ENCODE peak calls at places on chromosomes 12 and 14, in seven cellular contexts. One of them, this sample, is unnamed.

GRCh38 chr12:52715416-52715815 is 12.1 kb upstream of the KRT77 start:
- DNase-seq in NCI-H187 treated with DMSO at 0.1 percent for 48 hours: no peak
- DNase-seq in activated T-cell treated with anti-CD3 and anti-CD28 coated beads, Interleukin-2, amount 50 U/mL, for 24 hours: no peak
- DNase-seq in HEK293T: no peak
- DNase-seq in activated T-helper 1 cell treated with Interleukin-2 at 50 U/mL for 16 hours: no peak
- DNase-seq in aorta: no peak
- DNase-seq in frontal cortex: no peak
- DNase-seq in this sample: no peak

GRCh38 chr12:48110691-48111315 is 4.9 kb upstream of the SENP1 start:
- DNase-seq in NCI-H187 treated with DMSO at 0.1 percent for 48 hours: no peak
- DNase-seq in activated T-helper 1 cell treated with Interleukin-2 at 50 U/mL for 16 hours: no peak
- DNase-seq in frontal cortex: no peak
- DNase-seq in HEK293T: no peak
- DNase-seq in activated T-cell treated with anti-CD3 and anti-CD28 coated beads, Interleukin-2, amount 50 U/mL, for 24 hours: no peak
- DNase-seq in aorta: no peak
- DNase-seq in this sample: no peak

GRCh38 chr14:23063601-23064000 is 6.3 kb upstream of the CDH24 start:
- DNase-seq in aorta: no peak
- DNase-seq in NCI-H187 treated with DMSO at 0.1 percent for 48 hours: no peak
- DNase-seq in frontal cortex: no peak
- DNase-seq in activated T-cell treated with anti-CD3 and anti-CD28 coated beads, Interleukin-2, amount 50 U/mL, for 24 hours: no peak
- DNase-seq in HEK293T: no peak
- DNase-seq in activated T-helper 1 cell treated with Interleukin-2 at 50 U/mL for 16 hours: no peak
- DNase-seq in this sample: no peak

GRCh38 chr12:106771425-106771824 is 3.1 kb upstream of the RIC8B start:
- DNase-seq in NCI-H187 treated with DMSO at 0.1 percent for 48 hours: no peak
- DNase-seq in activated T-cell treated with anti-CD3 and anti-CD28 coated beads, Interleukin-2, amount 50 U/mL, for 24 hours: no peak
- DNase-seq in frontal cortex: no peak
- DNase-seq in activated T-helper 1 cell treated with Interleukin-2 at 50 U/mL for 16 hours: no peak
- DNase-seq in aorta: no peak
- DNase-seq in HEK293T: no peak
- DNase-seq in this sample: no peak

GRCh38 chr14:90381999-90382451 is 14.8 kb upstream of the CALM1 start:
- DNase-seq in activated T-cell treated with anti-CD3 and anti-CD28 coated beads, Interleukin-2, amount 50 U/mL, for 24 hours: peak
- DNase-seq in NCI-H187 treated with DMSO at 0.1 percent for 48 hours: peak
- DNase-seq in frontal cortex: no peak
- DNase-seq in aorta: peak
- DNase-seq in HEK293T: peak
- DNase-seq in activated T-helper 1 cell treated with Interleukin-2 at 50 U/mL for 16 hours: no peak
- DNase-seq in this sample: peak

GRCh38 chr14:67881225-67881624 is 61.6 kb downstream of the RAD51B start:
- DNase-seq in NCI-H187 treated with DMSO at 0.1 percent for 48 hours: no peak
- DNase-seq in aorta: no peak
- DNase-seq in activated T-helper 1 cell treated with Interleukin-2 at 50 U/mL for 16 hours: no peak
- DNase-seq in activated T-cell treated with anti-CD3 and anti-CD28 coated beads, Interleukin-2, amount 50 U/mL, for 24 hours: no peak
- DNase-seq in HEK293T: no peak
- DNase-seq in frontal cortex: no peak
- DNase-seq in this sample: no peak

GRCh38 chr12:18828483-18828882 is 90.6 kb downstream of the CAPZA3 start:
- DNase-seq in activated T-helper 1 cell treated with Interleukin-2 at 50 U/mL for 16 hours: no peak
- DNase-seq in activated T-cell treated with anti-CD3 and anti-CD28 coated beads, Interleukin-2, amount 50 U/mL, for 24 hours: no peak
- DNase-seq in NCI-H187 treated with DMSO at 0.1 percent for 48 hours: no peak
- DNase-seq in HEK293T: no peak
- DNase-seq in frontal cortex: no peak
- DNase-seq in aorta: no peak
- DNase-seq in this sample: no peak

GRCh38 chr14:99564903-99565259 is 39.1 kb downstream of the CCDC85C start:
- DNase-seq in aorta: no peak
- DNase-seq in activated T-helper 1 cell treated with Interleukin-2 at 50 U/mL for 16 hours: no peak
- DNase-seq in frontal cortex: no peak
- DNase-seq in NCI-H187 treated with DMSO at 0.1 percent for 48 hours: no peak
- DNase-seq in activated T-cell treated with anti-CD3 and anti-CD28 coated beads, Interleukin-2, amount 50 U/mL, for 24 hours: no peak
- DNase-seq in HEK293T: no peak
- DNase-seq in this sample: no peak

GRCh38 chr12:67661311-67662011 is 12.9 kb downstream of the DYRK2 start:
- DNase-seq in HEK293T: no peak
- DNase-seq in NCI-H187 treated with DMSO at 0.1 percent for 48 hours: no peak
- DNase-seq in aorta: no peak
- DNase-seq in activated T-cell treated with anti-CD3 and anti-CD28 coated beads, Interleukin-2, amount 50 U/mL, for 24 hours: no peak
- DNase-seq in frontal cortex: no peak
- DNase-seq in activated T-helper 1 cell treated with Interleukin-2 at 50 U/mL for 16 hours: no peak
- DNase-seq in this sample: peak

GRCh38 chr12:2284321-2284813 is 231.6 kb downstream of the CACNA1C start:
- DNase-seq in aorta: no peak
- DNase-seq in frontal cortex: no peak
- DNase-seq in HEK293T: no peak
- DNase-seq in activated T-cell treated with anti-CD3 and anti-CD28 coated beads, Interleukin-2, amount 50 U/mL, for 24 hours: peak
- DNase-seq in NCI-H187 treated with DMSO at 0.1 percent for 48 hours: no peak
- DNase-seq in activated T-helper 1 cell treated with Interleukin-2 at 50 U/mL for 16 hours: no peak
- DNase-seq in this sample: peak

GRCh38 chr12:116529048-116529447 is 30.1 kb upstream of the MAP1LC3B2 start:
- DNase-seq in HEK293T: no peak
- DNase-seq in activated T-cell treated with anti-CD3 and anti-CD28 coated beads, Interleukin-2, amount 50 U/mL, for 24 hours: no peak
- DNase-seq in activated T-helper 1 cell treated with Interleukin-2 at 50 U/mL for 16 hours: no peak
- DNase-seq in frontal cortex: no peak
- DNase-seq in NCI-H187 treated with DMSO at 0.1 percent for 48 hours: no peak
- DNase-seq in aorta: no peak
- DNase-seq in this sample: peak

GRCh38 chr14:65574611-65575010 is 162.1 kb downstream of the FUT8 start:
- DNase-seq in activated T-cell treated with anti-CD3 and anti-CD28 coated beads, Interleukin-2, amount 50 U/mL, for 24 hours: no peak
- DNase-seq in activated T-helper 1 cell treated with Interleukin-2 at 50 U/mL for 16 hours: no peak
- DNase-seq in NCI-H187 treated with DMSO at 0.1 percent for 48 hours: no peak
- DNase-seq in frontal cortex: no peak
- DNase-seq in HEK293T: no peak
- DNase-seq in aorta: no peak
- DNase-seq in this sample: no peak

GRCh38 chr12:27338473-27338872 is 5.8 kb downstream of the BMAL2 start:
- DNase-seq in HEK293T: no peak
- DNase-seq in activated T-cell treated with anti-CD3 and anti-CD28 coated beads, Interleukin-2, amount 50 U/mL, for 24 hours: no peak
- DNase-seq in aorta: no peak
- DNase-seq in NCI-H187 treated with DMSO at 0.1 percent for 48 hours: no peak
- DNase-seq in frontal cortex: no peak
- DNase-seq in activated T-helper 1 cell treated with Interleukin-2 at 50 U/mL for 16 hours: no peak
- DNase-seq in this sample: no peak

GRCh38 chr12:28374556-28374955 is 184.3 kb downstream of the CCDC91 start:
- DNase-seq in HEK293T: no peak
- DNase-seq in NCI-H187 treated with DMSO at 0.1 percent for 48 hours: no peak
- DNase-seq in aorta: no peak
- DNase-seq in activated T-cell treated with anti-CD3 and anti-CD28 coated beads, Interleukin-2, amount 50 U/mL, for 24 hours: no peak
- DNase-seq in frontal cortex: no peak
- DNase-seq in activated T-helper 1 cell treated with Interleukin-2 at 50 U/mL for 16 hours: no peak
- DNase-seq in this sample: peak

GRCh38 chr14:63394432-63394831 is 75.7 kb upstream of the GPHB5 start:
- DNase-seq in aorta: no peak
- DNase-seq in activated T-helper 1 cell treated with Interleukin-2 at 50 U/mL for 16 hours: no peak
- DNase-seq in HEK293T: no peak
- DNase-seq in frontal cortex: no peak
- DNase-seq in activated T-cell treated with anti-CD3 and anti-CD28 coated beads, Interleukin-2, amount 50 U/mL, for 24 hours: no peak
- DNase-seq in NCI-H187 treated with DMSO at 0.1 percent for 48 hours: no peak
- DNase-seq in this sample: no peak

GRCh38 chr12:6123258-6123657 is 1.2 kb downstream of the VWF start:
- DNase-seq in activated T-helper 1 cell treated with Interleukin-2 at 50 U/mL for 16 hours: no peak
- DNase-seq in aorta: no peak
- DNase-seq in NCI-H187 treated with DMSO at 0.1 percent for 48 hours: no peak
- DNase-seq in HEK293T: no peak
- DNase-seq in frontal cortex: no peak
- DNase-seq in activated T-cell treated with anti-CD3 and anti-CD28 coated beads, Interleukin-2, amount 50 U/mL, for 24 hours: no peak
- DNase-seq in this sample: no peak

GRCh38 chr12:123367511-123367910 is 2.9 kb upstream of the SBNO1 start:
- DNase-seq in frontal cortex: no peak
- DNase-seq in aorta: no peak
- DNase-seq in HEK293T: no peak
- DNase-seq in NCI-H187 treated with DMSO at 0.1 percent for 48 hours: no peak
- DNase-seq in activated T-helper 1 cell treated with Interleukin-2 at 50 U/mL for 16 hours: no peak
- DNase-seq in activated T-cell treated with anti-CD3 and anti-CD28 coated beads, Interleukin-2, amount 50 U/mL, for 24 hours: no peak
- DNase-seq in this sample: no peak

GRCh38 chr14:91303091-91303923 is 58.8 kb upstream of the GPR68 start:
- DNase-seq in aorta: no peak
- DNase-seq in activated T-cell treated with anti-CD3 and anti-CD28 coated beads, Interleukin-2, amount 50 U/mL, for 24 hours: peak
- DNase-seq in HEK293T: peak
- DNase-seq in NCI-H187 treated with DMSO at 0.1 percent for 48 hours: no peak
- DNase-seq in activated T-helper 1 cell treated with Interleukin-2 at 50 U/mL for 16 hours: no peak
- DNase-seq in frontal cortex: no peak
- DNase-seq in this sample: peak

GRCh38 chr14:100522616-100523021 is 64.6 kb downstream of the BEGAIN start:
- DNase-seq in aorta: no peak
- DNase-seq in frontal cortex: no peak
- DNase-seq in activated T-cell treated with anti-CD3 and anti-CD28 coated beads, Interleukin-2, amount 50 U/mL, for 24 hours: peak
- DNase-seq in activated T-helper 1 cell treated with Interleukin-2 at 50 U/mL for 16 hours: no peak
- DNase-seq in HEK293T: no peak
- DNase-seq in NCI-H187 treated with DMSO at 0.1 percent for 48 hours: no peak
- DNase-seq in this sample: peak

GRCh38 chr14:61523751-61524150 is 171.6 kb upstream of the HIF1A start:
- DNase-seq in frontal cortex: no peak
- DNase-seq in HEK293T: no peak
- DNase-seq in NCI-H187 treated with DMSO at 0.1 percent for 48 hours: no peak
- DNase-seq in activated T-cell treated with anti-CD3 and anti-CD28 coated beads, Interleukin-2, amount 50 U/mL, for 24 hours: no peak
- DNase-seq in aorta: no peak
- DNase-seq in activated T-helper 1 cell treated with Interleukin-2 at 50 U/mL for 16 hours: no peak
- DNase-seq in this sample: no peak

GRCh38 chr14:101888182-101888581 is 76.2 kb upstream of the DYNC1H1 start:
- DNase-seq in HEK293T: no peak
- DNase-seq in frontal cortex: no peak
- DNase-seq in activated T-helper 1 cell treated with Interleukin-2 at 50 U/mL for 16 hours: no peak
- DNase-seq in activated T-cell treated with anti-CD3 and anti-CD28 coated beads, Interleukin-2, amount 50 U/mL, for 24 hours: peak
- DNase-seq in aorta: no peak
- DNase-seq in NCI-H187 treated with DMSO at 0.1 percent for 48 hours: no peak
- DNase-seq in this sample: no peak

GRCh38 chr12:124352839-124353238 is 57.9 kb downstream of the RFLNA start:
- DNase-seq in aorta: no peak
- DNase-seq in activated T-cell treated with anti-CD3 and anti-CD28 coated beads, Interleukin-2, amount 50 U/mL, for 24 hours: no peak
- DNase-seq in activated T-helper 1 cell treated with Interleukin-2 at 50 U/mL for 16 hours: no peak
- DNase-seq in HEK293T: no peak
- DNase-seq in NCI-H187 treated with DMSO at 0.1 percent for 48 hours: no peak
- DNase-seq in frontal cortex: no peak
- DNase-seq in this sample: no peak

GRCh38 chr12:991350-992278 is 591 bp downstream of the ERC1 start:
- DNase-seq in NCI-H187 treated with DMSO at 0.1 percent for 48 hours: no peak
- DNase-seq in aorta: no peak
- DNase-seq in activated T-helper 1 cell treated with Interleukin-2 at 50 U/mL for 16 hours: no peak
- DNase-seq in HEK293T: peak
- DNase-seq in frontal cortex: no peak
- DNase-seq in activated T-cell treated with anti-CD3 and anti-CD28 coated beads, Interleukin-2, amount 50 U/mL, for 24 hours: no peak
- DNase-seq in this sample: peak

GRCh38 chr12:45425426-45425825 is 209.5 kb downstream of the ANO6 start:
- DNase-seq in aorta: no peak
- DNase-seq in frontal cortex: no peak
- DNase-seq in NCI-H187 treated with DMSO at 0.1 percent for 48 hours: no peak
- DNase-seq in activated T-helper 1 cell treated with Interleukin-2 at 50 U/mL for 16 hours: no peak
- DNase-seq in HEK293T: no peak
- DNase-seq in activated T-cell treated with anti-CD3 and anti-CD28 coated beads, Interleukin-2, amount 50 U/mL, for 24 hours: no peak
- DNase-seq in this sample: peak

GRCh38 chr12:65958456-65958855 is 134.2 kb downstream of the HMGA2 start:
- DNase-seq in NCI-H187 treated with DMSO at 0.1 percent for 48 hours: no peak
- DNase-seq in activated T-helper 1 cell treated with Interleukin-2 at 50 U/mL for 16 hours: no peak
- DNase-seq in frontal cortex: no peak
- DNase-seq in activated T-cell treated with anti-CD3 and anti-CD28 coated beads, Interleukin-2, amount 50 U/mL, for 24 hours: no peak
- DNase-seq in HEK293T: no peak
- DNase-seq in aorta: no peak
- DNase-seq in this sample: peak

GRCh38 chr12:32895688-32896437 is 714 bp downstream of the PKP2 start:
- DNase-seq in aorta: no peak
- DNase-seq in activated T-helper 1 cell treated with Interleukin-2 at 50 U/mL for 16 hours: no peak
- DNase-seq in frontal cortex: no peak
- DNase-seq in NCI-H187 treated with DMSO at 0.1 percent for 48 hours: no peak
- DNase-seq in HEK293T: peak
- DNase-seq in activated T-cell treated with anti-CD3 and anti-CD28 coated beads, Interleukin-2, amount 50 U/mL, for 24 hours: no peak
- DNase-seq in this sample: no peak

GRCh38 chr14:103194256-103195045 is 71.2 kb downstream of the TNFAIP2 start:
- DNase-seq in activated T-helper 1 cell treated with Interleukin-2 at 50 U/mL for 16 hours: no peak
- DNase-seq in HEK293T: no peak
- DNase-seq in NCI-H187 treated with DMSO at 0.1 percent for 48 hours: no peak
- DNase-seq in frontal cortex: no peak
- DNase-seq in aorta: no peak
- DNase-seq in activated T-cell treated with anti-CD3 and anti-CD28 coated beads, Interleukin-2, amount 50 U/mL, for 24 hours: no peak
- DNase-seq in this sample: peak

GRCh38 chr12:116053479-116054195 is 223.9 kb downstream of the MED13L start:
- DNase-seq in NCI-H187 treated with DMSO at 0.1 percent for 48 hours: no peak
- DNase-seq in activated T-helper 1 cell treated with Interleukin-2 at 50 U/mL for 16 hours: no peak
- DNase-seq in frontal cortex: peak
- DNase-seq in aorta: peak
- DNase-seq in HEK293T: no peak
- DNase-seq in activated T-cell treated with anti-CD3 and anti-CD28 coated beads, Interleukin-2, amount 50 U/mL, for 24 hours: no peak
- DNase-seq in this sample: peak

GRCh38 chr14:79701371-79701770 is 509.9 kb downstream of the DIO2 start:
- DNase-seq in aorta: no peak
- DNase-seq in HEK293T: no peak
- DNase-seq in frontal cortex: no peak
- DNase-seq in NCI-H187 treated with DMSO at 0.1 percent for 48 hours: no peak
- DNase-seq in activated T-helper 1 cell treated with Interleukin-2 at 50 U/mL for 16 hours: no peak
- DNase-seq in activated T-cell treated with anti-CD3 and anti-CD28 coated beads, Interleukin-2, amount 50 U/mL, for 24 hours: no peak
- DNase-seq in this sample: no peak

GRCh38 chr14:89384023-89384422 is 33.0 kb downstream of the FOXN3 start:
- DNase-seq in activated T-cell treated with anti-CD3 and anti-CD28 coated beads, Interleukin-2, amount 50 U/mL, for 24 hours: no peak
- DNase-seq in frontal cortex: no peak
- DNase-seq in aorta: no peak
- DNase-seq in activated T-helper 1 cell treated with Interleukin-2 at 50 U/mL for 16 hours: no peak
- DNase-seq in HEK293T: no peak
- DNase-seq in NCI-H187 treated with DMSO at 0.1 percent for 48 hours: no peak
- DNase-seq in this sample: no peak

GRCh38 chr14:99655521-99655920 is 10.6 kb downstream of the HHIPL1 start:
- DNase-seq in activated T-cell treated with anti-CD3 and anti-CD28 coated beads, Interleukin-2, amount 50 U/mL, for 24 hours: no peak
- DNase-seq in aorta: no peak
- DNase-seq in NCI-H187 treated with DMSO at 0.1 percent for 48 hours: no peak
- DNase-seq in activated T-helper 1 cell treated with Interleukin-2 at 50 U/mL for 16 hours: no peak
- DNase-seq in frontal cortex: no peak
- DNase-seq in HEK293T: no peak
- DNase-seq in this sample: peak

GRCh38 chr14:58783801-58784511 is 146.2 kb downstream of the DACT1 start:
- DNase-seq in activated T-helper 1 cell treated with Interleukin-2 at 50 U/mL for 16 hours: no peak
- DNase-seq in activated T-cell treated with anti-CD3 and anti-CD28 coated beads, Interleukin-2, amount 50 U/mL, for 24 hours: no peak
- DNase-seq in aorta: no peak
- DNase-seq in NCI-H187 treated with DMSO at 0.1 percent for 48 hours: no peak
- DNase-seq in frontal cortex: no peak
- DNase-seq in HEK293T: no peak
- DNase-seq in this sample: no peak

GRCh38 chr14:32404784-32405573 is 75.9 kb downstream of the AKAP6 start:
- DNase-seq in activated T-cell treated with anti-CD3 and anti-CD28 coated beads, Interleukin-2, amount 50 U/mL, for 24 hours: no peak
- DNase-seq in NCI-H187 treated with DMSO at 0.1 percent for 48 hours: no peak
- DNase-seq in HEK293T: no peak
- DNase-seq in activated T-helper 1 cell treated with Interleukin-2 at 50 U/mL for 16 hours: no peak
- DNase-seq in frontal cortex: no peak
- DNase-seq in aorta: no peak
- DNase-seq in this sample: no peak

GRCh38 chr12:65656156-65656885 is 168.0 kb upstream of the HMGA2 start:
- DNase-seq in aorta: no peak
- DNase-seq in activated T-helper 1 cell treated with Interleukin-2 at 50 U/mL for 16 hours: no peak
- DNase-seq in frontal cortex: no peak
- DNase-seq in NCI-H187 treated with DMSO at 0.1 percent for 48 hours: no peak
- DNase-seq in HEK293T: no peak
- DNase-seq in activated T-cell treated with anti-CD3 and anti-CD28 coated beads, Interleukin-2, amount 50 U/mL, for 24 hours: no peak
- DNase-seq in this sample: peak

GRCh38 chr12:42976122-42976521 is 386.6 kb upstream of the PRICKLE1 start:
- DNase-seq in NCI-H187 treated with DMSO at 0.1 percent for 48 hours: no peak
- DNase-seq in activated T-cell treated with anti-CD3 and anti-CD28 coated beads, Interleukin-2, amount 50 U/mL, for 24 hours: no peak
- DNase-seq in frontal cortex: no peak
- DNase-seq in HEK293T: no peak
- DNase-seq in activated T-helper 1 cell treated with Interleukin-2 at 50 U/mL for 16 hours: no peak
- DNase-seq in aorta: no peak
- DNase-seq in this sample: no peak

GRCh38 chr14:75295061-75295461 is 16.4 kb downstream of the FOS start:
- DNase-seq in HEK293T: peak
- DNase-seq in frontal cortex: peak
- DNase-seq in aorta: peak
- DNase-seq in activated T-cell treated with anti-CD3 and anti-CD28 coated beads, Interleukin-2, amount 50 U/mL, for 24 hours: peak
- DNase-seq in NCI-H187 treated with DMSO at 0.1 percent for 48 hours: no peak
- DNase-seq in activated T-helper 1 cell treated with Interleukin-2 at 50 U/mL for 16 hours: no peak
- DNase-seq in this sample: peak

GRCh38 chr14:103745424-103745823 is 29.8 kb downstream of the ZFYVE21 start:
- DNase-seq in activated T-helper 1 cell treated with Interleukin-2 at 50 U/mL for 16 hours: no peak
- DNase-seq in NCI-H187 treated with DMSO at 0.1 percent for 48 hours: no peak
- DNase-seq in activated T-cell treated with anti-CD3 and anti-CD28 coated beads, Interleukin-2, amount 50 U/mL, for 24 hours: no peak
- DNase-seq in HEK293T: no peak
- DNase-seq in frontal cortex: no peak
- DNase-seq in aorta: no peak
- DNase-seq in this sample: no peak